ENCODE peak calls at places on chromosomes 11 and 22, in four cellular contexts. Z, E, H and M are unnamed samples.

GRCh38 chr11:32259641-32260081 is 168.8 kb downstream of the RCN1 start:
- DNase-seq in Z (no peak), E (no peak), H (peak), M (no peak)

GRCh38 chr22:24107668-24108067 is 73.6 kb upstream of the SUSD2 start:
- DNase-seq in Z (no peak), E (no peak), H (peak), M (no peak)

GRCh38 chr11:65418431-65418680 is 4.2 kb upstream of the NEAT1 start:
- DNase-seq in Z (no peak), E (no peak), H (no peak), M (no peak)

GRCh38 chr11:100726709-100727108 is 39.6 kb downstream of the ARHGAP42 start:
- DNase-seq in Z (peak), E (no peak), H (no peak), M (no peak)

GRCh38 chr22:37647928-37648327 is 8.5 kb downstream of the SH3BP1 start:
- DNase-seq in Z (no peak), E (no peak), H (no peak), M (no peak)

GRCh38 chr11:68043349-68044144 is 4.7 kb downstream of the TCIRG1 start:
- DNase-seq in Z (no peak), E (no peak), H (no peak), M (peak)

GRCh38 chr11:116044946-116045345 is 540.7 kb upstream of the CADM1 start:
- DNase-seq in Z (no peak), E (no peak), H (no peak), M (no peak)

GRCh38 chr11:2777871-2778629 is 78.3 kb upstream of the KCNQ1OT1 start:
- DNase-seq in Z (peak), E (no peak), H (no peak), M (peak)